ENCODE peak calls at places on chromosomes 6 and 20, in four cellular contexts. V, K, I and U are unnamed samples.

GRCh38 chr6:142946924-142947701 is 2.1 kb upstream of the HIVEP2 start:
- DNase-seq in I (peak; percentile 77), K (peak; percentile 90), V (peak; percentile 62), U (peak; percentile 79)

GRCh38 chr6:170463101-170463721 is 89.9 kb downstream of the PSMB1 start:
- DNase-seq in V (no peak), I (no peak), K (no peak), U (no peak)

GRCh38 chr6:111248789-111249188 is 161.5 kb downstream of the SLC16A10 start:
- DNase-seq in V (no peak), I (no peak), K (no peak), U (no peak)

GRCh38 chr20:20261159-20261558 is 106.7 kb upstream of the INSM1 start:
- DNase-seq in I (no peak), K (no peak), V (no peak), U (no peak)

GRCh38 chr6:88814909-88815308 is 148.5 kb downstream of the RNGTT start:
- DNase-seq in I (no peak), K (no peak), V (peak; percentile 5), U (no peak)

GRCh38 chr20:37544386-37544785 is 16.7 kb upstream of the BLCAP start:
- DNase-seq in K (no peak), V (no peak), I (no peak), U (no peak)

GRCh38 chr6:74256387-74257180 is 560.6 kb downstream of the CD109 start:
- DNase-seq in K (no peak), I (no peak), V (no peak), U (no peak)

GRCh38 chr20:12970372-12970821 is 38.4 kb upstream of the SPTLC3 start:
- DNase-seq in I (peak; percentile 39), V (peak; percentile 55), K (no peak), U (peak; percentile 63)

GRCh38 chr6:63245908-63246307 is 34.6 kb downstream of the FKBP1C start:
- DNase-seq in V (peak; percentile 17), I (no peak), K (no peak), U (no peak)

GRCh38 chr6:78243519-78243918 is 590.7 kb downstream of the MEI4 start:
- DNase-seq in K (no peak), I (peak; percentile 62), V (no peak), U (peak; percentile 39)

GRCh38 chr20:7773511-7773910 is 166.7 kb downstream of the HAO1 start:
- DNase-seq in I (no peak), V (no peak), K (no peak), U (no peak)

GRCh38 chr6:134647861-134648260 is 302.0 kb downstream of the ALDH8A1 start:
- DNase-seq in I (no peak), V (no peak), K (no peak), U (peak; percentile 32)

GRCh38 chr20:62219992-62220665 is at the start of gene HRH3:
- DNase-seq in V (peak; percentile 91), K (no peak), I (no peak), U (no peak)

GRCh38 chr20:52457826-52458225 is 266.2 kb upstream of the ZFP64 start:
- DNase-seq in I (no peak), V (no peak), K (no peak), U (no peak)

GRCh38 chr20:17671051-17671450 is 11.0 kb downstream of the RRBP1 start:
- DNase-seq in I (no peak), K (no peak), V (no peak), U (no peak)

GRCh38 chr6:23394699-23395098 is 731.3 kb upstream of the NRSN1 start:
- DNase-seq in K (no peak), I (no peak), V (no peak), U (no peak)

GRCh38 chr6:155274533-155274932 is 10.7 kb downstream of the CLDN20 start:
- DNase-seq in V (no peak), I (peak; percentile 25), K (no peak), U (peak; percentile 56)

GRCh38 chr20:25341716-25342680 is 48.6 kb downstream of the ABHD12 start:
- DNase-seq in V (no peak), I (no peak), K (no peak), U (peak; percentile 43)

GRCh38 chr6:169539176-169539897 is 162.5 kb downstream of the WDR27 start:
- DNase-seq in I (peak; percentile 63), K (no peak), V (no peak), U (peak; percentile 44)

GRCh38 chr6:20991910-20992309 is 457.7 kb downstream of the CDKAL1 start:
- DNase-seq in V (no peak), K (no peak), I (no peak), U (no peak)

GRCh38 chr6:15882915-15883314 is 220.1 kb upstream of the DTNBP1 start:
- DNase-seq in V (no peak), I (no peak), K (no peak), U (no peak)

GRCh38 chr6:108896111-108896661 is 48.0 kb downstream of the ARMC2 start:
- DNase-seq in V (no peak), K (no peak), I (peak; percentile 82), U (peak; percentile 95)

GRCh38 chr6:13814938-13815575 is 700 bp upstream of the MCUR1 start:
- DNase-seq in K (no peak), I (no peak), V (no peak), U (peak; percentile 9)

GRCh38 chr6:43705996-43706395 is 18.4 kb upstream of the MRPS18A start:
- DNase-seq in K (no peak), V (no peak), I (peak; percentile 27), U (no peak)

GRCh38 chr20:54254596-54254995 is 46.7 kb downstream of the PFDN4 start:
- DNase-seq in K (no peak), I (no peak), V (no peak), U (peak; percentile 15)

GRCh38 chr6:110814488-110815259 is 595 bp downstream of the CDK19 start:
- DNase-seq in V (peak; percentile 62), K (peak; percentile 53), I (peak; percentile 49), U (peak; percentile 45)

GRCh38 chr6:90383212-90383611 is 86.6 kb upstream of the BACH2 start:
- DNase-seq in V (no peak), K (no peak), I (no peak), U (no peak)

GRCh38 chr6:150093397-150093796 is 24.5 kb upstream of the ULBP3 start:
- DNase-seq in I (no peak), V (no peak), K (no peak), U (no peak)

GRCh38 chr20:61025536-61025935 is 226.5 kb upstream of the CDH4 start:
- DNase-seq in V (no peak), K (no peak), I (no peak), U (no peak)

GRCh38 chr20:51446656-51447055 is 95.9 kb downstream of the NFATC2 start:
- DNase-seq in V (peak; percentile 71), K (peak; percentile 70), I (peak; percentile 89), U (peak; percentile 85)

GRCh38 chr6:152091201-152091600 is 283.7 kb downstream of the ESR1 start:
- DNase-seq in V (no peak), K (no peak), I (no peak), U (no peak)

GRCh38 chr6:8006208-8006607 is 58.0 kb downstream of the BLOC1S5 start:
- DNase-seq in V (peak; percentile 28), I (peak; percentile 33), K (no peak), U (peak; percentile 49)

GRCh38 chr20:24838551-24839530 is 110.2 kb upstream of the CST7 start:
- DNase-seq in V (no peak), I (no peak), K (no peak), U (peak; percentile 16)

GRCh38 chr6:53306819-53307347 is 41.9 kb downstream of the ELOVL5 start:
- DNase-seq in V (no peak), I (no peak), K (no peak), U (peak; percentile 56)

GRCh38 chr20:1912646-1913045 is 17.4 kb downstream of the SIRPA start:
- DNase-seq in K (no peak), I (no peak), V (no peak), U (no peak)

GRCh38 chr20:46914789-46915359 is 20.2 kb downstream of the EYA2 start:
- DNase-seq in V (no peak), K (no peak), I (no peak), U (no peak)

DNA sequence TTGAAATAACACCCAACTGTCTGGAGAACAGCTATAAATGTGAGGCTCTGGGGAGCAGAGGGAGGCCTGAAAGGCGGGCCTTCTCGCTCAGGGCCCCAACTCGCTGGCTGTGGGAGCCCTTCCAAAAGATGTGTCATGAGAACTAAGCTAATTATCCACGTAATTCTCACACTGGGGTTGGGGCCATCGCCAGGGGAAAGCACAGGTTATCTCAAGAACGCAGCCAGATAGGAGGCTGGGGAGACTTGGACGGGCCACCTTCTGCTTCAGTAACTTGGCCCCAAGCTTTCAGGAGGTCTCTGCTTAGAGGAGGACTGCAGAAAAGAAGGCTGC is 1.6 kb downstream of the PXDC1 start:
- DNase-seq in I (peak; percentile 72), K (peak; percentile 68), V (peak; percentile 23), U (peak; percentile 86)
- H3K4me3 ChIP-seq in I (peak overlapping the region; percentile 85), K (peak overlapping the region; percentile 76), V (peak overlapping the region; percentile 95), U (peak overlapping the region; percentile 76)

GRCh38 chr20:23456873-23457272 is 4.2 kb upstream of the CST11 start:
- DNase-seq in K (no peak), V (no peak), I (no peak), U (no peak)
- H3K4me3 ChIP-seq in K (no peak overlapping the region), V (no peak overlapping the region), I (no peak overlapping the region), U (no peak overlapping the region)

GRCh38 chr6:144033816-144034540 is 25.9 kb upstream of the PLAGL1 start:
- DNase-seq in V (no peak), I (peak; percentile 11), K (no peak), U (peak; percentile 68)

DNA sequence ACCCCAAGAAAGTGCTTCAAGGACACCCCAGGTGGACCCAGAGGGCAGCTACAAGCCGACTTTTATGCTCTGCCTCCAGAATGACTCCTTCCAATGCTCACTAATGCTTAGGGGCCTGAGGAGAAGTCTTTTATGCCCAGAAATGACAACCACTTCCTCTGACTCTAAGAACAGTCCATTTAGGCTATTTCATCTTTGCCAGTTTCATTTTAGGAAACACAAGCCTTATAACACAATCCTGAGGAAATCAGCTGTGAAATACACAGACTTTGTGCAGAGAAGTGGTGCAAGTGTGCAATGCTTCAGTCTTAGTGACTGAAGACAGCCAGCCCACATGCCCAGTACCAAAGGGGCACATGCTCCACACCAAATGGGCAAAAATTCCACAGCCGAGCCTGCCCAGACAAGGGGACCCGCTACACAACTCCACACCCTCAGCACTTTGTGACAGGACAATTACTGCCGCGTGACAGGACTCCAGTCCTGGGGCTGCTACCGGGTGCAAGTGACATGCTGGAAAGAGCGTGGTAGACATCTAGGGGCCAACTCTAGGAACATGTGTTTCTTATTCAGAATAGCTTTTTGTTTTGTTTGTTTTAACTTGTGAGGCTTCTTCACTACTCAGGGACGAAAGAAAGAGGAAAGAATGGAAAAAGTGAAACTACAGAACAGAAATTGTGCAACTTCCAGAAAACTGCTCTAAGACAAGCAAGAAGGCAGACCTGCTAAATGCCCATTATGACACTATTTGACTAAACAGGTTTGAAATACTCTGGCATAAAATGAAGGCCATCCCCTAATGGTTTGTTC is 28.2 kb upstream of the PLAGL1 start:
- DNase-seq in I (no peak), K (no peak), V (peak; percentile 1), U (peak; percentile 30)
- H3K4me3 ChIP-seq in I (peak overlapping the region; percentile 3), K (peak overlapping the region; percentile 14), V (no peak overlapping the region), U (peak overlapping the region; percentile 12)

DNA sequence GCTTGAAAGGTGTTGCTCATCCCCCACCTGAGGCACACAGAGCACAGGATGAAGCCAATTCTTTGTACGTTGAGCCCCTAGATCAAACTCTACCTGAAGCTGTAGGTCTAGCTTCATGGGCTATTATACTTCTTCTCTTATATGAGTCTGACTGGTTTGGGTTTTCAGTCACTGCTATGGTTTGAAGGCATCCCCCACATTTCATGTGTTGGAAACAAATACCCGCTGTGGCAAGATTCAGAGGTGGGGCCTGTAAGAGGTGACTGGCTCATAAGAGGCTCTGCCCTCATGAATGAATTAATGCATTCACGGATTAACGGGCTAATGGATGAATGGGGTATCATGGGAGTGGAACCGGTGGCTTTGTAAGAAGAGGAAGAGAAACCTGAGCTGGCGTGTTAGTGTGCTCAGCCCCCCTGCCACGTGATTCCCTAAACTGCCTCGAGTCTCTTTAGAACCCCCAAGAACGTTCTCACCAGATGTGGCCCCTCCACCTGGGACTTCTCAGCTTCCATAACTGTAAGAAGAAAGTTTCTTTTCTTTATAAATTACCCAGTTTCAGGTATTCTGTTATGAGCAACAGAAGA is 39.2 kb downstream of the PREX1 start:
- DNase-seq in I (no peak), V (no peak), K (no peak), U (no peak)
- H3K4me3 ChIP-seq in I (no peak overlapping the region), V (no peak overlapping the region), K (no peak overlapping the region), U (no peak overlapping the region)